ENCODE peak calls at places on chromosomes 5 and 9, in eight cellular contexts. One of them, this sample, is unnamed.

GRCh38 chr5:4716786-4717185 is 423.3 kb upstream of the ADAMTS16 start:
- DNase-seq in left kidney: no peak
- DNase-seq in nucleus accumbens: no peak
- DNase-seq in activated CD4-positive, alpha-beta T cell treated with anti-CD3 and anti-CD28 coated beads, Interleukin-2, amount 10 ng/mL, durations not matched to agents 7 days and 5 days: no peak
- DNase-seq in lung: no peak
- DNase-seq in amygdala: no peak
- DNase-seq in A549: no peak
- DNase-seq in HCT116: no peak
- DNase-seq in this sample: no peak

GRCh38 chr5:177389368-177390169 is 5.3 kb downstream of the SLC34A1 start:
- DNase-seq in left kidney: no peak
- DNase-seq in nucleus accumbens: no peak
- DNase-seq in activated CD4-positive, alpha-beta T cell treated with anti-CD3 and anti-CD28 coated beads, Interleukin-2, amount 10 ng/mL, durations not matched to agents 7 days and 5 days: peak
- DNase-seq in lung: no peak
- DNase-seq in amygdala: no peak
- DNase-seq in A549: no peak
- DNase-seq in HCT116: peak
- DNase-seq in this sample: peak

GRCh38 chr5:149011084-149011483 is 51.8 kb downstream of the SH3TC2 start:
- DNase-seq in left kidney: no peak
- DNase-seq in nucleus accumbens: no peak
- DNase-seq in activated CD4-positive, alpha-beta T cell treated with anti-CD3 and anti-CD28 coated beads, Interleukin-2, amount 10 ng/mL, durations not matched to agents 7 days and 5 days: no peak
- DNase-seq in lung: no peak
- DNase-seq in amygdala: no peak
- DNase-seq in A549: no peak
- DNase-seq in HCT116: no peak
- DNase-seq in this sample: no peak

GRCh38 chr5:72141440-72142271 is 34.4 kb downstream of the MAP1B start:
- DNase-seq in left kidney: peak
- DNase-seq in nucleus accumbens: no peak
- DNase-seq in activated CD4-positive, alpha-beta T cell treated with anti-CD3 and anti-CD28 coated beads, Interleukin-2, amount 10 ng/mL, durations not matched to agents 7 days and 5 days: no peak
- DNase-seq in lung: no peak
- DNase-seq in amygdala: no peak
- DNase-seq in A549: peak
- DNase-seq in HCT116: no peak
- DNase-seq in this sample: no peak

GRCh38 chr5:17966636-17967402 is 332.6 kb downstream of the TAF11L14 start:
- DNase-seq in left kidney: peak
- DNase-seq in nucleus accumbens: no peak
- DNase-seq in activated CD4-positive, alpha-beta T cell treated with anti-CD3 and anti-CD28 coated beads, Interleukin-2, amount 10 ng/mL, durations not matched to agents 7 days and 5 days: no peak
- DNase-seq in lung: no peak
- DNase-seq in amygdala: no peak
- DNase-seq in A549: no peak
- DNase-seq in HCT116: no peak
- DNase-seq in this sample: no peak

GRCh38 chr5:95029569-95030366 is 255.1 kb downstream of the MCTP1 start:
- DNase-seq in left kidney: no peak
- DNase-seq in nucleus accumbens: no peak
- DNase-seq in activated CD4-positive, alpha-beta T cell treated with anti-CD3 and anti-CD28 coated beads, Interleukin-2, amount 10 ng/mL, durations not matched to agents 7 days and 5 days: no peak
- DNase-seq in lung: no peak
- DNase-seq in amygdala: no peak
- DNase-seq in A549: no peak
- DNase-seq in HCT116: no peak
- DNase-seq in this sample: no peak

GRCh38 chr9:124456341-124457078 is 6.3 kb downstream of the ADGRD2 start:
- DNase-seq in left kidney: no peak
- DNase-seq in nucleus accumbens: no peak
- DNase-seq in activated CD4-positive, alpha-beta T cell treated with anti-CD3 and anti-CD28 coated beads, Interleukin-2, amount 10 ng/mL, durations not matched to agents 7 days and 5 days: no peak
- DNase-seq in lung: no peak
- DNase-seq in amygdala: no peak
- DNase-seq in A549: no peak
- DNase-seq in HCT116: no peak
- DNase-seq in this sample: no peak

GRCh38 chr5:60354322-60354721 is 345.6 kb downstream of the DEPDC1B start:
- DNase-seq in left kidney: no peak
- DNase-seq in nucleus accumbens: no peak
- DNase-seq in activated CD4-positive, alpha-beta T cell treated with anti-CD3 and anti-CD28 coated beads, Interleukin-2, amount 10 ng/mL, durations not matched to agents 7 days and 5 days: no peak
- DNase-seq in lung: no peak
- DNase-seq in amygdala: no peak
- DNase-seq in A549: no peak
- DNase-seq in HCT116: no peak
- DNase-seq in this sample: no peak

GRCh38 chr9:133892193-133892920 is 99.8 kb downstream of the VAV2 start:
- DNase-seq in left kidney: peak
- DNase-seq in nucleus accumbens: no peak
- DNase-seq in activated CD4-positive, alpha-beta T cell treated with anti-CD3 and anti-CD28 coated beads, Interleukin-2, amount 10 ng/mL, durations not matched to agents 7 days and 5 days: no peak
- DNase-seq in lung: no peak
- DNase-seq in amygdala: no peak
- DNase-seq in A549: no peak
- DNase-seq in HCT116: no peak
- DNase-seq in this sample: peak

GRCh38 chr9:137241490-137242328 is 622 bp downstream of the TUBB4B start:
- DNase-seq in left kidney: peak
- DNase-seq in nucleus accumbens: no peak
- DNase-seq in activated CD4-positive, alpha-beta T cell treated with anti-CD3 and anti-CD28 coated beads, Interleukin-2, amount 10 ng/mL, durations not matched to agents 7 days and 5 days: peak
- DNase-seq in lung: peak
- DNase-seq in amygdala: no peak
- DNase-seq in A549: no peak
- DNase-seq in HCT116: no peak
- DNase-seq in this sample: no peak

GRCh38 chr5:93570294-93571110 is 10.5 kb downstream of the NR2F1-AS1 start:
- DNase-seq in left kidney: peak
- DNase-seq in nucleus accumbens: no peak
- DNase-seq in activated CD4-positive, alpha-beta T cell treated with anti-CD3 and anti-CD28 coated beads, Interleukin-2, amount 10 ng/mL, durations not matched to agents 7 days and 5 days: no peak
- DNase-seq in lung: no peak
- DNase-seq in amygdala: no peak
- DNase-seq in A549: no peak
- DNase-seq in HCT116: no peak
- DNase-seq in this sample: no peak

GRCh38 chr5:178642351-178642909 is 15.6 kb upstream of the CLK4 start:
- DNase-seq in left kidney: no peak
- DNase-seq in nucleus accumbens: no peak
- DNase-seq in activated CD4-positive, alpha-beta T cell treated with anti-CD3 and anti-CD28 coated beads, Interleukin-2, amount 10 ng/mL, durations not matched to agents 7 days and 5 days: no peak
- DNase-seq in lung: no peak
- DNase-seq in amygdala: no peak
- DNase-seq in A549: no peak
- DNase-seq in HCT116: no peak
- DNase-seq in this sample: no peak

GRCh38 chr9:78029601-78030552 is 1.7 kb downstream of the GNAQ start:
- DNase-seq in left kidney: peak
- DNase-seq in nucleus accumbens: no peak
- DNase-seq in activated CD4-positive, alpha-beta T cell treated with anti-CD3 and anti-CD28 coated beads, Interleukin-2, amount 10 ng/mL, durations not matched to agents 7 days and 5 days: peak
- DNase-seq in lung: no peak
- DNase-seq in amygdala: no peak
- DNase-seq in A549: peak
- DNase-seq in HCT116: no peak
- DNase-seq in this sample: no peak

GRCh38 chr9:4137234-4137633 is 162.6 kb downstream of the GLIS3 start:
- DNase-seq in left kidney: peak
- DNase-seq in nucleus accumbens: no peak
- DNase-seq in activated CD4-positive, alpha-beta T cell treated with anti-CD3 and anti-CD28 coated beads, Interleukin-2, amount 10 ng/mL, durations not matched to agents 7 days and 5 days: no peak
- DNase-seq in lung: no peak
- DNase-seq in amygdala: no peak
- DNase-seq in A549: peak
- DNase-seq in HCT116: peak
- DNase-seq in this sample: no peak

GRCh38 chr5:141121563-141121962 is at the start of gene PCDHB4:
- DNase-seq in left kidney: peak
- DNase-seq in nucleus accumbens: no peak
- DNase-seq in activated CD4-positive, alpha-beta T cell treated with anti-CD3 and anti-CD28 coated beads, Interleukin-2, amount 10 ng/mL, durations not matched to agents 7 days and 5 days: no peak
- DNase-seq in lung: no peak
- DNase-seq in amygdala: no peak
- DNase-seq in A549: no peak
- DNase-seq in HCT116: no peak
- DNase-seq in this sample: no peak

GRCh38 chr5:17113174-17113941 is 104.1 kb upstream of the BASP1 start:
- DNase-seq in left kidney: no peak
- DNase-seq in nucleus accumbens: no peak
- DNase-seq in activated CD4-positive, alpha-beta T cell treated with anti-CD3 and anti-CD28 coated beads, Interleukin-2, amount 10 ng/mL, durations not matched to agents 7 days and 5 days: no peak
- DNase-seq in lung: no peak
- DNase-seq in amygdala: no peak
- DNase-seq in A549: peak
- DNase-seq in HCT116: no peak
- DNase-seq in this sample: no peak